ENCODE peak calls at places on chromosomes 7 and 10, in eight cellular contexts. I is gastrocnemius medialis, P is transverse colon, B is A549, V is sigmoid colon, L is esophagus squamous epithelium, A is uterus, N is Peyer's patch. U is an unnamed sample.

GRCh38 chr10:109859221-109859620 is 64.1 kb downstream of the XPNPEP1 start:
- DNase-seq in I (no peak), P (no peak), B (no peak), V (no peak), L (no peak), A (no peak), N (no peak), U (no peak)

GRCh38 chr7:14071045-14071444 is 81.6 kb upstream of the ETV1 start:
- DNase-seq in I (no peak), P (no peak), B (no peak), V (no peak), L (no peak), A (no peak), N (no peak), U (no peak)

GRCh38 chr10:3389093-3389492 is 216.5 kb upstream of the PITRM1 start:
- DNase-seq in I (no peak), P (no peak), B (no peak), V (no peak), L (no peak), A (no peak), N (no peak), U (no peak)

GRCh38 chr10:76558586-76558985 is 1079.0 kb downstream of the KCNMA1 start:
- DNase-seq in I (peak), P (peak), B (no peak), V (peak), L (no peak), A (peak), N (no peak), U (no peak)

GRCh38 chr7:47792521-47793121 is 155.6 kb downstream of the PKD1L1 start:
- DNase-seq in I (no peak), P (no peak), B (peak), V (no peak), L (no peak), A (no peak), N (no peak), U (no peak)

GRCh38 chr7:134167250-134167649 is 40.1 kb downstream of the LRGUK start:
- DNase-seq in I (no peak), P (no peak), B (no peak), V (no peak), L (no peak), A (no peak), N (no peak), U (no peak)

GRCh38 chr7:121262221-121262620 is 66.6 kb upstream of the WNT16 start:
- DNase-seq in I (no peak), P (no peak), B (no peak), V (no peak), L (no peak), A (no peak), N (no peak), U (no peak)

GRCh38 chr10:67665491-67665890 is 30.5 kb downstream of the CTNNA3 start:
- DNase-seq in I (peak), P (no peak), B (peak), V (no peak), L (no peak), A (no peak), N (no peak), U (peak)

GRCh38 chr10:63630928-63631685 is 109.9 kb downstream of the REEP3 start:
- DNase-seq in I (no peak), P (no peak), B (no peak), V (no peak), L (no peak), A (no peak), N (no peak), U (no peak)

GRCh38 chr10:71725998-71726672 is 6.6 kb upstream of the C10orf105 start:
- DNase-seq in I (no peak), P (peak), B (peak), V (no peak), L (no peak), A (no peak), N (no peak), U (no peak)

GRCh38 chr10:61921143-61921542 is 19.6 kb downstream of the ARID5B start:
- DNase-seq in I (no peak), P (no peak), B (no peak), V (no peak), L (no peak), A (no peak), N (no peak), U (no peak)

GRCh38 chr7:151868805-151869188 is 8.1 kb downstream of the PRKAG2 start:
- DNase-seq in I (no peak), P (no peak), B (no peak), V (no peak), L (no peak), A (no peak), N (no peak), U (no peak)

GRCh38 chr7:136688601-136689000 is 179.9 kb upstream of the CHRM2 start:
- DNase-seq in I (no peak), P (no peak), B (no peak), V (no peak), L (no peak), A (no peak), N (no peak), U (no peak)

GRCh38 chr7:22447759-22448158 is 52.2 kb downstream of the STEAP1B start:
- DNase-seq in I (no peak), P (no peak), B (no peak), V (no peak), L (no peak), A (no peak), N (no peak), U (no peak)

GRCh38 chr7:119197872-119198527 is 973.5 kb downstream of the ANKRD7 start:
- DNase-seq in I (no peak), P (no peak), B (peak), V (no peak), L (no peak), A (no peak), N (no peak), U (no peak)

GRCh38 chr10:60362461-60362860 is 27.2 kb downstream of the ANK3 start:
- DNase-seq in I (no peak), P (no peak), B (no peak), V (no peak), L (no peak), A (no peak), N (no peak), U (no peak)

GRCh38 chr7:36088553-36088952 is 64.5 kb upstream of the EEPD1 start:
- DNase-seq in I (no peak), P (no peak), B (no peak), V (no peak), L (no peak), A (no peak), N (no peak), U (no peak)

GRCh38 chr10:52683776-52684175 is 88.8 kb downstream of the MBL2 start:
- DNase-seq in I (no peak), P (no peak), B (no peak), V (no peak), L (no peak), A (no peak), N (no peak), U (no peak)

GRCh38 chr10:71437537-71438058 is 40.9 kb downstream of the CDH23 start:
- DNase-seq in I (no peak), P (no peak), B (no peak), V (no peak), L (no peak), A (no peak), N (no peak), U (no peak)

GRCh38 chr7:158419238-158419785 is 168.3 kb downstream of the PTPRN2 start:
- DNase-seq in I (no peak), P (no peak), B (no peak), V (no peak), L (no peak), A (no peak), N (no peak), U (no peak)

GRCh38 chr7:29765392-29765979 is 40.8 kb upstream of the WIPF3 start:
- DNase-seq in I (peak), P (no peak), B (no peak), V (no peak), L (no peak), A (no peak), N (no peak), U (no peak)

GRCh38 chr7:133794490-133794889 is 332.6 kb upstream of the LRGUK start:
- DNase-seq in I (peak), P (no peak), B (no peak), V (no peak), L (no peak), A (no peak), N (no peak), U (no peak)

GRCh38 chr10:16929067-16929466 is 111.8 kb upstream of the RSU1 start:
- DNase-seq in I (no peak), P (no peak), B (no peak), V (no peak), L (no peak), A (no peak), N (no peak), U (no peak)

GRCh38 chr7:54825368-54825767 is 66.4 kb upstream of the SEC61G start:
- DNase-seq in I (no peak), P (no peak), B (no peak), V (no peak), L (no peak), A (no peak), N (no peak), U (no peak)
- H3K27ac ChIP-seq in I (no peak), P (no peak), B (peak), V (no peak), L (no peak), A (no peak), N (no peak), U (no peak)

GRCh38 chr10:69220510-69220909 is 378 bp downstream of the HKDC1 start:
- DNase-seq in I (no peak), P (no peak), B (peak), V (no peak), L (no peak), A (no peak), N (no peak), U (no peak)

GRCh38 chr10:69224862-69225657 is 4.9 kb downstream of the HKDC1 start:
- DNase-seq in I (no peak), P (no peak), B (no peak), V (no peak), L (no peak), A (no peak), N (no peak), U (no peak)

GRCh38 chr10:69223028-69223342 is 2.9 kb downstream of the HKDC1 start:
- DNase-seq in I (no peak), P (no peak), B (no peak), V (no peak), L (no peak), A (no peak), N (no peak), U (no peak)

GRCh38 chr10:69220041-69220451 is at the start of gene HKDC1:
- DNase-seq in I (no peak), P (no peak), B (peak), V (no peak), L (no peak), A (no peak), N (peak), U (no peak)

DNA sequence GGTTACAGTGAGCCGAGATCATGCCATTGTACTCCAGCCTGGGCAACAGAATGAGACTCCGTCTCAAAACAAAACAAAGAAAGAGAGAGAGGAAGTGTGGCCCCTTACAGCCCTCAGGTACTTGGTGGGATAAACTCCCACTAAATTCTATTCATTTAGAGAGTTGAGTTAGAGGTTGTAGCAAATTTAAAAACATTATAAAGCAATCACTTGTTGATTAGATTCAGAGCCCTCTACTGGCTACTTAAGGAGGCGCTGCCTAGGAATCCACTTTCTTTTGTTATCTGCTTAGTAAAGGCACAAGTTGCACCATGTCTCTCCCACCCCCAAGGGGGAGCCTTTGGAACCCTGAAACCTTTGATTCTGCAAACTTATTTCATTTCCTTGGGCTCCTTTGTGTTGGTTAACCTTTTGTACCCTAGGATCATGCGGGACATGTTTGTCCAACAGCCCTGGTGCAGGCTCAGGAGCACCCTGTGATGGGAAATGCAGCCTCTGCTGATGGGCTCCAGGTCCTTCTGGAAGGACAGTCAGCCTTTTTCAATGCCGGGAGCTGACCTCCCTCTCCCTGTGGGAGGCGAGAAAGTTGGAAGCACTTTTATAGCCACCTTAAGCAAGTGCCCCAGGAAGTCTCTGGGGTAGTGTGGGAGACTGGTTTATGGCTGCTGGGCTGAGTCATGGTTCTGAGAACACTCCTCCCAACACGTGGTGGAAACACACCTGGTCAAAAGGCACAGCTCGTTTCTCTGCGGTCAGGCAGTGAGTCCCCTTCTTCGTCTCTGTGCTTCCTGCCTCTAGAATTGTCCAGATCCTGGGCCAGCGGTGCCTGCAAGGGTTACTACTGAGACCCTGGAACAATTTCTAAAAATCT is 2.3 kb downstream of the HKDC1 start:
- DNase-seq in I (peak), P (peak), B (peak), V (no peak), L (peak), A (peak), N (peak), U (no peak)
- TF ChIP-seq POLR2A in I (no peak), P (peak), B (no peak), V (no peak), L (no peak), A (no peak), N (peak), U (no peak)

GRCh38 chr10:79159141-79159619 is 90.4 kb downstream of the ZMIZ1 start:
- DNase-seq in I (no peak), P (no peak), B (no peak), V (no peak), L (no peak), A (peak), N (no peak), U (peak)
- TF ChIP-seq CTCF in I (no peak), P (no peak), B (no peak), V (no peak), L (no peak), A (no peak), N (no peak), U (no peak)

GRCh38 chr10:24813866-24814265 is 90.2 kb upstream of the ARHGAP21 start:
- DNase-seq in I (no peak), P (no peak), B (no peak), V (no peak), L (no peak), A (no peak), N (no peak), U (no peak)
- H3K27ac ChIP-seq in I (no peak), P (no peak), B (peak), V (no peak), L (no peak), A (no peak), N (no peak), U (no peak)

GRCh38 chr10:102461187-102462054 is 10.1 kb upstream of the C10orf95 start:
- DNase-seq in I (peak), P (peak), B (peak), V (peak), L (peak), A (peak), N (peak), U (peak)
- TF ChIP-seq POLR2A in I (peak), P (peak), B (peak), V (no peak), L (no peak), A (peak), N (peak), U (no peak)